ENCODE peak calls at places on chromosomes 7 and 10, in seven cellular contexts. Y is GM23248, L is HepG2, P is colonic mucosa, A is adipocyte, N is fibroblast of lung, I is mesendoderm. K is an unnamed sample.

GRCh38 chr7:100492738-100493475 is 9.2 kb downstream of the NYAP1 start:
- DNase-seq in Y (no peak), L (no peak), P (no peak), A (no peak), N (no peak), I (no peak), K (no peak)

GRCh38 chr7:144830024-144830785 is 5.6 kb downstream of the TPK1 start:
- DNase-seq in Y (peak; percentile 30), L (no peak), P (peak; percentile 61), A (no peak), N (peak; percentile 26), I (no peak), K (no peak)

GRCh38 chr7:29917583-29917982 is 72.0 kb downstream of the SCRN1 start:
- DNase-seq in Y (no peak), L (no peak), P (no peak), A (no peak), N (no peak), I (no peak), K (no peak)

GRCh38 chr10:12925845-12926244 is 75.7 kb downstream of the CCDC3 start:
- DNase-seq in Y (no peak), L (no peak), P (no peak), A (no peak), N (no peak), I (no peak), K (no peak)

GRCh38 chr7:98163704-98164478 is 47.3 kb upstream of the BHLHA15 start:
- DNase-seq in Y (peak; percentile 2), L (no peak), P (peak; percentile 64), A (no peak), N (peak; percentile 74), I (no peak), K (no peak)

GRCh38 chr10:3895045-3895609 is 110.1 kb upstream of the KLF6 start:
- DNase-seq in Y (peak; percentile 71), L (no peak), P (no peak), A (no peak), N (peak; percentile 72), I (no peak), K (no peak)

GRCh38 chr7:103710247-103710646 is 264.2 kb upstream of the SLC26A5 start:
- DNase-seq in Y (peak; percentile 81), L (no peak), P (no peak), A (no peak), N (peak; percentile 10), I (no peak), K (no peak)

GRCh38 chr7:111027396-111027795 is 63.5 kb upstream of the LRRN3 start:
- DNase-seq in Y (no peak), L (no peak), P (no peak), A (no peak), N (no peak), I (no peak), K (no peak)

GRCh38 chr7:40972426-40972825 is 730.5 kb downstream of the INHBA start:
- DNase-seq in Y (no peak), L (no peak), P (no peak), A (no peak), N (no peak), I (peak; percentile 61), K (peak; percentile 86)

GRCh38 chr10:3014968-3015367 is 52.4 kb upstream of the PFKP start:
- DNase-seq in Y (no peak), L (no peak), P (peak; percentile 67), A (no peak), N (no peak), I (no peak), K (no peak)

GRCh38 chr7:66804001-66804400 is 63.5 kb downstream of the RABGEF1 start:
- DNase-seq in Y (peak; percentile 18), L (no peak), P (no peak), A (no peak), N (peak; percentile 38), I (no peak), K (no peak)

GRCh38 chr10:132532784-132533560 is 4.6 kb upstream of the INPP5A start:
- DNase-seq in Y (peak; percentile 81), L (no peak), P (no peak), A (peak; percentile 87), N (peak; percentile 99), I (peak; percentile 24), K (no peak)

GRCh38 chr7:6565655-6566054 is 11.6 kb upstream of the ZDHHC4 start:
- DNase-seq in Y (no peak), L (no peak), P (no peak), A (no peak), N (no peak), I (no peak), K (no peak)

GRCh38 chr10:82574081-82574480 is 699.1 kb downstream of the NRG3 start:
- DNase-seq in Y (no peak), L (no peak), P (no peak), A (no peak), N (no peak), I (no peak), K (no peak)

GRCh38 chr7:121139427-121139826 is 150.9 kb downstream of the CPED1 start:
- DNase-seq in Y (no peak), L (no peak), P (no peak), A (peak; percentile 12), N (no peak), I (no peak), K (no peak)

GRCh38 chr10:84540022-84540616 is 211.7 kb downstream of the CCSER2 start:
- DNase-seq in Y (peak; percentile 96), L (no peak), P (no peak), A (peak; percentile 75), N (peak; percentile 93), I (peak; percentile 50), K (no peak)
- H3K9ac ChIP-seq in Y (peak overlapping the region; percentile 83), L (peak overlapping the region; percentile 54), P (no peak overlapping the region), A (peak overlapping the region; percentile 44), N (peak overlapping the region; percentile 58), I (no peak overlapping the region), K (no peak overlapping the region)

GRCh38 chr7:80124870-80125269 is 9.8 kb upstream of the GNAI1 start:
- DNase-seq in Y (no peak), L (no peak), P (no peak), A (no peak), N (no peak), I (no peak), K (no peak)
- H3K9ac ChIP-seq in Y (no peak overlapping the region), L (no peak overlapping the region), P (no peak overlapping the region), A (no peak overlapping the region), N (no peak overlapping the region), I (no peak overlapping the region), K (no peak overlapping the region)

GRCh38 chr10:102132563-102133372 is at the start of gene PPRC1:
- DNase-seq in Y (peak; percentile 100), L (peak; percentile 98), P (peak; percentile 98), A (peak; percentile 99), N (peak; percentile 99), I (peak; percentile 100), K (peak; percentile 96)

GRCh38 chr10:102132193-102132562 is 662 bp upstream of the PPRC1 start:
- DNase-seq in Y (no peak), L (no peak), P (no peak), A (no peak), N (no peak), I (no peak), K (no peak)

GRCh38 chr10:102134416-102134815 is 1.6 kb downstream of the PPRC1 start:
- DNase-seq in Y (no peak), L (no peak), P (no peak), A (no peak), N (no peak), I (no peak), K (no peak)

GRCh38 chr10:102133373-102134195 is 744 bp downstream of the PPRC1 start:
- DNase-seq in Y (peak; percentile 88), L (peak; percentile 78), P (peak; percentile 80), A (peak; percentile 91), N (peak; percentile 69), I (peak; percentile 84), K (no peak)

DNA sequence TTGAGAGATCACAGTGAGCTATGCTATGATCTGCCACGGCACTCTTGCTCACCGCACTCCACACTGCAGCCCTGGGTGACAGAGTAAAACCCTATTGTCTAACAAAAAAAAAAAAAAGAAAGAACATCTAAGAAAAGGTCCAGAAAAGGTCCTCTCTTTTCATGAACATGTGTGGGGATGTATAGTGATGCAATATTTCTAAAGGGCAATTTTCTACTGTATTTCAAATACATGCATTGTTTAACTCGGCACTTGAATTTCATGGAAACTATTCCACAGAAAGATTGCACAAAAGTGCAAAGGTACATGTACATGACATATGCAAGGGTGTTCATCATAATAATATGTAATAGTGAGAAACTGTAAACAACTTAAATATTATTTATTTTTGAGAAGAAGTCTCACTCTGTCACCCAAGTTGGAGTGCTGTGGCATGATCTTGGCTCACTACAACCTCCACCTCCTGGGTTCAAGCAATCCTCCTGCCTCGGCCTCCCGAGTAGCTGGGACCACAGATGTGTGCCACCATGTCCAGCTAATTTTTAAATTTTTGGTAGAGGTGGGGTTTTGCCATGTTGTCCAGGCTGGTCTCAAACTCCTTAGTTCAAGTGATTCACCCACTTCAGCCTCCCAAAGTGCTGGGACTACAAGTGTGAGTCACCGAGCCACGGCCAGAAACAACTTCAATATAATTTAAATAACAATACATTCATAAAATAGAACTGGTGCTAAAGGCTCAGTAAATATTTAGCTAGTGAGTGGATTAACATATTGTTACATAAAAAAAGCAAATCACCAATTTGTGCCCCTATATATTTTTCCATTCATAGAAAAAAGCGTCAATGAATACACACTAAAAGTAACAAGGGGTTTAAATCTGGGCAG is 1.3 kb upstream of the PPRC1 start:
- DNase-seq in Y (peak; percentile 77), L (peak; percentile 37), P (no peak), A (peak; percentile 19), N (peak; percentile 77), I (no peak), K (no peak)
- H3K9ac ChIP-seq in Y (peak overlapping the region; percentile 27), L (peak overlapping the region; percentile 93), P (no peak overlapping the region), A (peak overlapping the region; percentile 98), N (no peak overlapping the region), I (no peak overlapping the region), K (no peak overlapping the region)

GRCh38 chr10:96089116-96089515 is 41.0 kb upstream of the ZNF518A start:
- DNase-seq in Y (no peak), L (peak; percentile 30), P (no peak), A (peak; percentile 1), N (no peak), I (no peak), K (no peak)
- H3K9ac ChIP-seq in Y (peak overlapping the region; percentile 93), L (peak overlapping the region; percentile 92), P (peak overlapping the region; percentile 88), A (peak overlapping the region; percentile 96), N (no peak overlapping the region), I (no peak overlapping the region), K (peak overlapping the region; percentile 86)